ENCODE peak calls at places on chromosomes 1 and 21, in six cellular contexts. One of them, this sample, is unnamed.

GRCh38 chr1:25615563-25616079 is 970 bp upstream of the MAN1C1 start:
- DNase-seq in left ventricle myocardium inferior: no peak
- DNase-seq in neural crest cell: no peak
- DNase-seq in fibroblast of pulmonary artery: no peak
- DNase-seq in AG09309: no peak
- DNase-seq in fibroblast of the aortic adventitia: no peak
- DNase-seq in this sample: no peak

GRCh38 chr1:62068978-62069377 is 125.7 kb upstream of the L1TD1 start:
- DNase-seq in fibroblast of pulmonary artery: peak
- DNase-seq in left ventricle myocardium inferior: no peak
- DNase-seq in neural crest cell: no peak
- DNase-seq in fibroblast of the aortic adventitia: peak
- DNase-seq in AG09309: no peak
- DNase-seq in this sample: no peak

GRCh38 chr21:32921632-32922230 is 104.0 kb upstream of the OLIG2 start:
- DNase-seq in fibroblast of pulmonary artery: no peak
- DNase-seq in left ventricle myocardium inferior: no peak
- DNase-seq in fibroblast of the aortic adventitia: peak
- DNase-seq in neural crest cell: peak
- DNase-seq in AG09309: no peak
- DNase-seq in this sample: no peak

GRCh38 chr1:177650947-177651346 is 318.9 kb downstream of the SEC16B start:
- DNase-seq in fibroblast of the aortic adventitia: no peak
- DNase-seq in left ventricle myocardium inferior: peak
- DNase-seq in AG09309: no peak
- DNase-seq in neural crest cell: no peak
- DNase-seq in fibroblast of pulmonary artery: no peak
- DNase-seq in this sample: no peak

GRCh38 chr21:36203603-36203889 is 46.9 kb downstream of the DOP1B start:
- DNase-seq in fibroblast of pulmonary artery: peak
- DNase-seq in left ventricle myocardium inferior: no peak
- DNase-seq in AG09309: peak
- DNase-seq in fibroblast of the aortic adventitia: peak
- DNase-seq in neural crest cell: no peak
- DNase-seq in this sample: no peak

GRCh38 chr1:152968248-152968647 is 2.2 kb upstream of the SPRR4 start:
- DNase-seq in neural crest cell: no peak
- DNase-seq in AG09309: no peak
- DNase-seq in left ventricle myocardium inferior: no peak
- DNase-seq in fibroblast of pulmonary artery: no peak
- DNase-seq in fibroblast of the aortic adventitia: no peak
- DNase-seq in this sample: peak

GRCh38 chr1:40313329-40313957 is 3.6 kb downstream of the COL9A2 start:
- DNase-seq in neural crest cell: no peak
- DNase-seq in AG09309: no peak
- DNase-seq in left ventricle myocardium inferior: no peak
- DNase-seq in fibroblast of the aortic adventitia: no peak
- DNase-seq in fibroblast of pulmonary artery: no peak
- DNase-seq in this sample: no peak

GRCh38 chr21:45109831-45110492 is 35.6 kb downstream of the ADARB1 start:
- DNase-seq in fibroblast of pulmonary artery: no peak
- DNase-seq in left ventricle myocardium inferior: no peak
- DNase-seq in AG09309: no peak
- DNase-seq in neural crest cell: no peak
- DNase-seq in fibroblast of the aortic adventitia: no peak
- DNase-seq in this sample: no peak

GRCh38 chr1:115726161-115726560 is 42.4 kb downstream of the CASQ2 start:
- DNase-seq in fibroblast of the aortic adventitia: no peak
- DNase-seq in neural crest cell: no peak
- DNase-seq in fibroblast of pulmonary artery: no peak
- DNase-seq in left ventricle myocardium inferior: no peak
- DNase-seq in AG09309: no peak
- DNase-seq in this sample: no peak

GRCh38 chr1:91450260-91450659 is 45.6 kb upstream of the HFM1 start:
- DNase-seq in fibroblast of pulmonary artery: peak
- DNase-seq in neural crest cell: no peak
- DNase-seq in AG09309: peak
- DNase-seq in left ventricle myocardium inferior: no peak
- DNase-seq in fibroblast of the aortic adventitia: peak
- DNase-seq in this sample: no peak

GRCh38 chr1:31977361-31978131 is 36.1 kb upstream of the KHDRBS1 start:
- DNase-seq in neural crest cell: no peak
- DNase-seq in AG09309: peak
- DNase-seq in fibroblast of the aortic adventitia: peak
- DNase-seq in left ventricle myocardium inferior: no peak
- DNase-seq in fibroblast of pulmonary artery: peak
- DNase-seq in this sample: no peak

GRCh38 chr1:79711001-79711431 is 704.5 kb upstream of the ADGRL4 start:
- DNase-seq in fibroblast of the aortic adventitia: peak
- DNase-seq in neural crest cell: no peak
- DNase-seq in left ventricle myocardium inferior: no peak
- DNase-seq in AG09309: no peak
- DNase-seq in fibroblast of pulmonary artery: peak
- DNase-seq in this sample: no peak

GRCh38 chr1:230826166-230826875 is 42.0 kb downstream of the C1orf198 start:
- DNase-seq in left ventricle myocardium inferior: no peak
- DNase-seq in fibroblast of pulmonary artery: peak
- DNase-seq in neural crest cell: no peak
- DNase-seq in AG09309: no peak
- DNase-seq in fibroblast of the aortic adventitia: no peak
- DNase-seq in this sample: peak

GRCh38 chr1:231836227-231836893 is 209.8 kb downstream of the DISC1 start:
- DNase-seq in neural crest cell: no peak
- DNase-seq in fibroblast of pulmonary artery: no peak
- DNase-seq in AG09309: no peak
- DNase-seq in fibroblast of the aortic adventitia: no peak
- DNase-seq in left ventricle myocardium inferior: no peak
- DNase-seq in this sample: no peak

GRCh38 chr1:59730759-59731478 is 83.8 kb upstream of the HOOK1 start:
- DNase-seq in fibroblast of pulmonary artery: peak
- DNase-seq in fibroblast of the aortic adventitia: peak
- DNase-seq in left ventricle myocardium inferior: peak
- DNase-seq in neural crest cell: no peak
- DNase-seq in AG09309: peak
- DNase-seq in this sample: no peak

GRCh38 chr1:248817065-248817464 is 8.7 kb downstream of the SH3BP5L start:
- DNase-seq in left ventricle myocardium inferior: no peak
- DNase-seq in AG09309: no peak
- DNase-seq in fibroblast of pulmonary artery: no peak
- DNase-seq in neural crest cell: no peak
- DNase-seq in fibroblast of the aortic adventitia: no peak
- DNase-seq in this sample: no peak

GRCh38 chr1:67947114-67947513 is 103.3 kb downstream of the DIRAS3 start:
- DNase-seq in AG09309: no peak
- DNase-seq in neural crest cell: no peak
- DNase-seq in fibroblast of the aortic adventitia: no peak
- DNase-seq in left ventricle myocardium inferior: peak
- DNase-seq in fibroblast of pulmonary artery: no peak
- DNase-seq in this sample: no peak

GRCh38 chr1:235923466-235924008 is 56.8 kb upstream of the LYST start:
- DNase-seq in left ventricle myocardium inferior: no peak
- DNase-seq in fibroblast of pulmonary artery: peak
- DNase-seq in fibroblast of the aortic adventitia: peak
- DNase-seq in AG09309: no peak
- DNase-seq in neural crest cell: no peak
- DNase-seq in this sample: no peak

GRCh38 chr1:27438621-27439061 is 46.2 kb downstream of the GPR3 start:
- DNase-seq in neural crest cell: no peak
- DNase-seq in fibroblast of pulmonary artery: no peak
- DNase-seq in AG09309: no peak
- DNase-seq in fibroblast of the aortic adventitia: no peak
- DNase-seq in left ventricle myocardium inferior: no peak
- DNase-seq in this sample: no peak

GRCh38 chr21:39149882-39150281 is 33.4 kb downstream of the PSMG1 start:
- DNase-seq in left ventricle myocardium inferior: no peak
- DNase-seq in fibroblast of pulmonary artery: no peak
- DNase-seq in fibroblast of the aortic adventitia: no peak
- DNase-seq in neural crest cell: no peak
- DNase-seq in AG09309: no peak
- DNase-seq in this sample: no peak

GRCh38 chr1:5235355-5235899 is 581.0 kb downstream of the AJAP1 start:
- DNase-seq in fibroblast of the aortic adventitia: no peak
- DNase-seq in AG09309: no peak
- DNase-seq in neural crest cell: no peak
- DNase-seq in fibroblast of pulmonary artery: no peak
- DNase-seq in left ventricle myocardium inferior: no peak
- DNase-seq in this sample: no peak

GRCh38 chr1:40785446-40785845 is 1.9 kb downstream of the KCNQ4 start:
- DNase-seq in fibroblast of pulmonary artery: no peak
- DNase-seq in neural crest cell: no peak
- DNase-seq in AG09309: no peak
- DNase-seq in left ventricle myocardium inferior: no peak
- DNase-seq in fibroblast of the aortic adventitia: no peak
- DNase-seq in this sample: no peak

GRCh38 chr1:36523850-36524249 is 41.1 kb upstream of the CSF3R start:
- DNase-seq in fibroblast of the aortic adventitia: no peak
- DNase-seq in left ventricle myocardium inferior: no peak
- DNase-seq in AG09309: no peak
- DNase-seq in neural crest cell: no peak
- DNase-seq in fibroblast of pulmonary artery: no peak
- DNase-seq in this sample: peak

GRCh38 chr1:115064461-115064860 is 24.8 kb downstream of the TSPAN2 start:
- DNase-seq in fibroblast of the aortic adventitia: no peak
- DNase-seq in fibroblast of pulmonary artery: no peak
- DNase-seq in left ventricle myocardium inferior: no peak
- DNase-seq in AG09309: no peak
- DNase-seq in neural crest cell: no peak
- DNase-seq in this sample: no peak

GRCh38 chr1:56644064-56644940 is 812 bp upstream of the PRKAA2 start:
- DNase-seq in AG09309: no peak
- DNase-seq in neural crest cell: no peak
- DNase-seq in fibroblast of pulmonary artery: no peak
- DNase-seq in fibroblast of the aortic adventitia: peak
- DNase-seq in left ventricle myocardium inferior: no peak
- DNase-seq in this sample: no peak

GRCh38 chr21:33099131-33099530 is 29.2 kb downstream of the OLIG1 start:
- DNase-seq in left ventricle myocardium inferior: no peak
- DNase-seq in neural crest cell: no peak
- DNase-seq in AG09309: no peak
- DNase-seq in fibroblast of the aortic adventitia: no peak
- DNase-seq in fibroblast of pulmonary artery: no peak
- DNase-seq in this sample: no peak

GRCh38 chr21:23574932-23575331 is 2032.3 kb downstream of the MRPL39 start:
- DNase-seq in neural crest cell: no peak
- DNase-seq in fibroblast of pulmonary artery: no peak
- DNase-seq in AG09309: no peak
- DNase-seq in left ventricle myocardium inferior: no peak
- DNase-seq in fibroblast of the aortic adventitia: no peak
- DNase-seq in this sample: no peak
- TF ChIP-seq CTCF in neural crest cell: no peak
- TF ChIP-seq CTCF in fibroblast of pulmonary artery: no peak
- TF ChIP-seq CTCF in AG09309: no peak
- TF ChIP-seq CTCF in left ventricle myocardium inferior: no peak
- TF ChIP-seq CTCF in fibroblast of the aortic adventitia: no peak
- TF ChIP-seq CTCF in this sample: no peak

DNA sequence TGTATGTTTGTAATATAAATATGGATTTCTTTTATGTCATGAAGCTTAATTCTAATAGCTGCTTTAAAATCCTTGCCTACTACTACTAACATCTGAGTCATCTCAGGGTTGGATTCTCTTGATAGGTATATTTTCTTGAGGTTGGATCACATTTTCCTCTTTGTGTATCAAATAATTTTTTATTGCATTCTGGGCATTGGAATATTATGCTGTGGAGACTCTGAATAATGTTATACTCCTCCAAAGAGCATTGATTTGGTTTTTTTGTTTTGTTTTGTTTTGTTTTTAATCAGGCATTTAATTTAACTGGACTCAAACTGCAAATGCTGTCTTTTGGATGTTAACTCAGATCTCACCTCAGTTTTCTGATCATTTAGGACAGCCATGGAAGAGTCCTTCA is 8.0 kb downstream of the DHX9 start:
- DNase-seq in fibroblast of pulmonary artery: no peak
- DNase-seq in left ventricle myocardium inferior: no peak
- DNase-seq in AG09309: no peak
- DNase-seq in fibroblast of the aortic adventitia: no peak
- DNase-seq in neural crest cell: no peak
- DNase-seq in this sample: no peak
- TF ChIP-seq CTCF in fibroblast of pulmonary artery: no peak
- TF ChIP-seq CTCF in left ventricle myocardium inferior: no peak
- TF ChIP-seq CTCF in AG09309: no peak
- TF ChIP-seq CTCF in fibroblast of the aortic adventitia: no peak
- TF ChIP-seq CTCF in neural crest cell: no peak
- TF ChIP-seq CTCF in this sample: no peak

DNA sequence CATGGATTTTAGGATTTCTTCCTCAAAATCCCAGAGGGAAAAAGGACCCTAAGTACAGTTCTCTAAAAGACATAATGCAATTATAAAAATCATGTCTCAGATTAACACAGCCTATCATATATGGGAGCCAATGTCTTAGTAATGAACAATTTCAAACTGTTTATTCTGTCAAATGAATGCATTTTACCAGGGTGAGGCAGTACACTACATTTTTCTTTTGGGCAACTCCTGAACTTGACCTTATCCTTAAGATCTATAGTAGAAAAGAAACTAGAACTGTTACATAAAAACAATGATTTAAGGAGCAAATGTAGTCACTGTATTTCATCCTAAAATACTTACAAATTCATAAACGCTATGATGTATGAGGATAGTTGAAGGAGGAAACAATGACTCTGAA is 226.3 kb upstream of the B3GALT2 start:
- DNase-seq in fibroblast of the aortic adventitia: no peak
- DNase-seq in left ventricle myocardium inferior: no peak
- DNase-seq in neural crest cell: no peak
- DNase-seq in fibroblast of pulmonary artery: no peak
- DNase-seq in AG09309: no peak
- DNase-seq in this sample: no peak
- TF ChIP-seq CTCF in fibroblast of the aortic adventitia: no peak
- TF ChIP-seq CTCF in left ventricle myocardium inferior: no peak
- TF ChIP-seq CTCF in neural crest cell: no peak
- TF ChIP-seq CTCF in fibroblast of pulmonary artery: no peak
- TF ChIP-seq CTCF in AG09309: no peak
- TF ChIP-seq CTCF in this sample: no peak

DNA sequence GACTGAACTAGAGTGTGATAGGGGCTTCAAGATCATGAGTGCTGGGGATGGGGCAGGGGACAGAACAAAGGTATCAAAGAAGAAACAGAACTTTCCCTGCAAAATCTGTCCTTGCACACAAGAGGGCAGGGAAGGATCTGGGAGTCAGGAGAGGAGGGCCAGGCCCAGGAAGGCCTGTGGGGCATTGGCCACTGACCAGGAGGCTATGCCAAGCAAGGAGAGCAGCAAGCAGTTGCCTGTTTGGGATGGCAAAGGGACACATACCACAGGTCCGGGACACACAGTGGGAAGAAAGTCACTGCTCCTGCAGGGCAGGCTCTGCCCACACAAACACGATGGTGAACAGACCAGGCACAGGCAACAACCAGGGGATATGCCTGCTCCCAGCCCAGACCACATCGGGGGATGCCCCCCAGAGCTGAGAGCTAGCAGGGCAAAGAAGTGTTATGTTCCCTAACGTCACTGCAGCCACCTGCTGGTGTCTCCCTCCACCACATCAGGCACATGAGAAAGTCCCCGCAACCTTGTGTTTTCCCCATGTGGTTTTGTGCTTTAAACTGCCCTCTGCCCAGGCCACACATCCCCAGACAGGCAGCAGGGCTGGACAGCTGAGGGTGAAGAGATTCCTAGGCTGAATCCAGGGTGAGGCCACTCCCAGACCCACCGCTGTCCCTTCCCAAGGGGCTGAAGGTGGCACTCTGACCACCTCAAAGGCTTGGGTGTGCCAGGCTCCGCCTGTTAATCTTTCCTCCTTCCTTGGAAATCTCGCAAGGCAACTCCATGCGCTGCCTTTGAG is 53.6 kb downstream of the KIF21B start:
- DNase-seq in AG09309: no peak
- DNase-seq in left ventricle myocardium inferior: no peak
- DNase-seq in fibroblast of the aortic adventitia: no peak
- DNase-seq in fibroblast of pulmonary artery: no peak
- DNase-seq in neural crest cell: no peak
- DNase-seq in this sample: no peak
- TF ChIP-seq CTCF in AG09309: no peak
- TF ChIP-seq CTCF in left ventricle myocardium inferior: no peak
- TF ChIP-seq CTCF in fibroblast of the aortic adventitia: no peak
- TF ChIP-seq CTCF in fibroblast of pulmonary artery: no peak
- TF ChIP-seq CTCF in neural crest cell: no peak
- TF ChIP-seq CTCF in this sample: no peak

This sample was measured in type B pancreatic cell.